ENCODE peak calls at places on chromosomes 3 and 15, in four cellular contexts. One of them, this sample, is unnamed.

GRCh38 chr3:146469206-146470017 is at the start of gene PLSCR2:
- DNase-seq in right atrium auricular region: peak
- DNase-seq in NCI-H1436 treated with DMSO at 0.1 percent for 48 hours: peak
- DNase-seq in iPS-NIHi11: peak
- DNase-seq in this sample: peak

GRCh38 chr3:158936530-158937113 is 134.8 kb downstream of the MFSD1 start:
- DNase-seq in NCI-H1436 treated with DMSO at 0.1 percent for 48 hours: no peak
- DNase-seq in right atrium auricular region: no peak
- DNase-seq in iPS-NIHi11: no peak
- DNase-seq in this sample: no peak

GRCh38 chr3:107112356-107112755 is 264.9 kb upstream of the CCDC54 start:
- DNase-seq in right atrium auricular region: no peak
- DNase-seq in NCI-H1436 treated with DMSO at 0.1 percent for 48 hours: no peak
- DNase-seq in iPS-NIHi11: no peak
- DNase-seq in this sample: no peak

GRCh38 chr3:107633327-107634141 is 110.8 kb downstream of the BBX start:
- DNase-seq in right atrium auricular region: no peak
- DNase-seq in iPS-NIHi11: no peak
- DNase-seq in NCI-H1436 treated with DMSO at 0.1 percent for 48 hours: no peak
- DNase-seq in this sample: no peak

GRCh38 chr3:131454501-131454900 is 48.3 kb downstream of the MRPL3 start:
- DNase-seq in iPS-NIHi11: no peak
- DNase-seq in NCI-H1436 treated with DMSO at 0.1 percent for 48 hours: no peak
- DNase-seq in right atrium auricular region: no peak
- DNase-seq in this sample: peak

GRCh38 chr15:63195257-63196023 is 6.0 kb downstream of the RAB8B start:
- DNase-seq in NCI-H1436 treated with DMSO at 0.1 percent for 48 hours: no peak
- DNase-seq in right atrium auricular region: peak
- DNase-seq in iPS-NIHi11: no peak
- DNase-seq in this sample: no peak

GRCh38 chr3:183515968-183516851 is 39.3 kb downstream of the KLHL6 start:
- DNase-seq in right atrium auricular region: no peak
- DNase-seq in NCI-H1436 treated with DMSO at 0.1 percent for 48 hours: no peak
- DNase-seq in iPS-NIHi11: no peak
- DNase-seq in this sample: no peak

GRCh38 chr15:44585633-44586032 is 48.7 kb downstream of the EIF3J start:
- DNase-seq in right atrium auricular region: no peak
- DNase-seq in NCI-H1436 treated with DMSO at 0.1 percent for 48 hours: no peak
- DNase-seq in iPS-NIHi11: no peak
- DNase-seq in this sample: no peak

GRCh38 chr3:162517110-162517509 is 1020.5 kb downstream of the OTOL1 start:
- DNase-seq in NCI-H1436 treated with DMSO at 0.1 percent for 48 hours: no peak
- DNase-seq in iPS-NIHi11: no peak
- DNase-seq in right atrium auricular region: no peak
- DNase-seq in this sample: no peak

GRCh38 chr15:40046721-40047412 is 7.9 kb upstream of the SRP14 start:
- DNase-seq in NCI-H1436 treated with DMSO at 0.1 percent for 48 hours: no peak
- DNase-seq in iPS-NIHi11: no peak
- DNase-seq in right atrium auricular region: peak
- DNase-seq in this sample: peak

GRCh38 chr3:101827211-101828174 is 21.8 kb upstream of the NFKBIZ start:
- DNase-seq in right atrium auricular region: peak
- DNase-seq in iPS-NIHi11: peak
- DNase-seq in NCI-H1436 treated with DMSO at 0.1 percent for 48 hours: peak
- DNase-seq in this sample: peak

GRCh38 chr3:31934018-31934417 is 47.0 kb downstream of the OSBPL10 start:
- DNase-seq in right atrium auricular region: no peak
- DNase-seq in iPS-NIHi11: no peak
- DNase-seq in NCI-H1436 treated with DMSO at 0.1 percent for 48 hours: no peak
- DNase-seq in this sample: no peak

GRCh38 chr15:78065284-78065872 is 12.1 kb downstream of the TBC1D2B start:
- DNase-seq in right atrium auricular region: peak
- DNase-seq in iPS-NIHi11: no peak
- DNase-seq in NCI-H1436 treated with DMSO at 0.1 percent for 48 hours: no peak
- DNase-seq in this sample: peak

GRCh38 chr3:189041482-189042090 is 130.2 kb upstream of the TPRG1 start:
- DNase-seq in NCI-H1436 treated with DMSO at 0.1 percent for 48 hours: peak
- DNase-seq in iPS-NIHi11: peak
- DNase-seq in right atrium auricular region: no peak
- DNase-seq in this sample: peak

GRCh38 chr3:38003371-38003816 is 12.8 kb downstream of the VILL start:
- DNase-seq in right atrium auricular region: peak
- DNase-seq in NCI-H1436 treated with DMSO at 0.1 percent for 48 hours: no peak
- DNase-seq in iPS-NIHi11: peak
- DNase-seq in this sample: peak

GRCh38 chr15:101237161-101237775 is 14.6 kb downstream of the CHSY1 start:
- DNase-seq in NCI-H1436 treated with DMSO at 0.1 percent for 48 hours: no peak
- DNase-seq in iPS-NIHi11: no peak
- DNase-seq in right atrium auricular region: no peak
- DNase-seq in this sample: no peak

GRCh38 chr3:22284559-22284958 is 533.5 kb upstream of the ZNF385D start:
- DNase-seq in iPS-NIHi11: no peak
- DNase-seq in NCI-H1436 treated with DMSO at 0.1 percent for 48 hours: no peak
- DNase-seq in right atrium auricular region: no peak
- DNase-seq in this sample: peak

GRCh38 chr15:65231306-65231705 is 20.0 kb upstream of the CILP start:
- DNase-seq in NCI-H1436 treated with DMSO at 0.1 percent for 48 hours: no peak
- DNase-seq in iPS-NIHi11: no peak
- DNase-seq in right atrium auricular region: no peak
- DNase-seq in this sample: no peak

GRCh38 chr3:71400986-71401451 is 182.5 kb downstream of the FOXP1 start:
- DNase-seq in iPS-NIHi11: no peak
- DNase-seq in NCI-H1436 treated with DMSO at 0.1 percent for 48 hours: no peak
- DNase-seq in right atrium auricular region: no peak
- DNase-seq in this sample: no peak

GRCh38 chr3:12750658-12751071 is 8.4 kb downstream of the TMEM40 start:
- DNase-seq in NCI-H1436 treated with DMSO at 0.1 percent for 48 hours: no peak
- DNase-seq in iPS-NIHi11: no peak
- DNase-seq in right atrium auricular region: no peak
- DNase-seq in this sample: peak

GRCh38 chr15:78241017-78241416 is 6.7 kb upstream of the ACSBG1 start:
- DNase-seq in iPS-NIHi11: peak
- DNase-seq in right atrium auricular region: peak
- DNase-seq in NCI-H1436 treated with DMSO at 0.1 percent for 48 hours: no peak
- DNase-seq in this sample: peak

GRCh38 chr3:72097053-72097452 is 312.1 kb upstream of the PROK2 start:
- DNase-seq in iPS-NIHi11: no peak
- DNase-seq in NCI-H1436 treated with DMSO at 0.1 percent for 48 hours: no peak
- DNase-seq in right atrium auricular region: no peak
- DNase-seq in this sample: no peak

GRCh38 chr3:55885721-55886120 is 398.6 kb upstream of the WNT5A start:
- DNase-seq in NCI-H1436 treated with DMSO at 0.1 percent for 48 hours: no peak
- DNase-seq in iPS-NIHi11: peak
- DNase-seq in right atrium auricular region: no peak
- DNase-seq in this sample: peak

GRCh38 chr3:156150434-156151066 is 30.2 kb downstream of the KCNAB1 start:
- DNase-seq in iPS-NIHi11: peak
- DNase-seq in NCI-H1436 treated with DMSO at 0.1 percent for 48 hours: peak
- DNase-seq in right atrium auricular region: peak
- DNase-seq in this sample: peak

GRCh38 chr3:182711261-182711683 is 82.0 kb upstream of the ATP11B start:
- DNase-seq in right atrium auricular region: no peak
- DNase-seq in NCI-H1436 treated with DMSO at 0.1 percent for 48 hours: no peak
- DNase-seq in iPS-NIHi11: no peak
- DNase-seq in this sample: no peak

GRCh38 chr3:76872999-76873398 is 166.9 kb upstream of the ROBO2 start:
- DNase-seq in NCI-H1436 treated with DMSO at 0.1 percent for 48 hours: no peak
- DNase-seq in right atrium auricular region: no peak
- DNase-seq in iPS-NIHi11: no peak
- DNase-seq in this sample: no peak

GRCh38 chr3:190697901-190698300 is 164.6 kb downstream of the GMNC start:
- DNase-seq in right atrium auricular region: no peak
- DNase-seq in iPS-NIHi11: no peak
- DNase-seq in NCI-H1436 treated with DMSO at 0.1 percent for 48 hours: no peak
- DNase-seq in this sample: peak

GRCh38 chr15:45179221-45179985 is 8.4 kb downstream of the SHF start:
- DNase-seq in iPS-NIHi11: peak
- DNase-seq in right atrium auricular region: no peak
- DNase-seq in NCI-H1436 treated with DMSO at 0.1 percent for 48 hours: no peak
- DNase-seq in this sample: peak

GRCh38 chr3:183631715-183632114 is 3.7 kb upstream of the KLHL24 start:
- DNase-seq in right atrium auricular region: no peak
- DNase-seq in iPS-NIHi11: no peak
- DNase-seq in NCI-H1436 treated with DMSO at 0.1 percent for 48 hours: no peak
- DNase-seq in this sample: no peak

GRCh38 chr3:1269808-1270207 is 177.0 kb downstream of the CNTN6 start:
- DNase-seq in right atrium auricular region: no peak
- DNase-seq in iPS-NIHi11: no peak
- DNase-seq in NCI-H1436 treated with DMSO at 0.1 percent for 48 hours: no peak
- DNase-seq in this sample: no peak

GRCh38 chr15:43266834-43267233 is at the start of gene TGM5:
- DNase-seq in NCI-H1436 treated with DMSO at 0.1 percent for 48 hours: no peak
- DNase-seq in iPS-NIHi11: no peak
- DNase-seq in right atrium auricular region: peak
- DNase-seq in this sample: no peak

GRCh38 chr3:49671291-49672288 is 2.6 kb upstream of the APEH start:
- DNase-seq in right atrium auricular region: no peak
- DNase-seq in NCI-H1436 treated with DMSO at 0.1 percent for 48 hours: no peak
- DNase-seq in iPS-NIHi11: peak
- DNase-seq in this sample: peak

GRCh38 chr15:74773731-74774252 is 8.1 kb upstream of the CSK start:
- DNase-seq in iPS-NIHi11: peak
- DNase-seq in NCI-H1436 treated with DMSO at 0.1 percent for 48 hours: no peak
- DNase-seq in right atrium auricular region: no peak
- DNase-seq in this sample: peak

GRCh38 chr3:123791417-123791816 is 92.7 kb downstream of the MYLK start:
- DNase-seq in iPS-NIHi11: no peak
- DNase-seq in NCI-H1436 treated with DMSO at 0.1 percent for 48 hours: no peak
- DNase-seq in right atrium auricular region: no peak
- DNase-seq in this sample: no peak

GRCh38 chr3:147411777-147412176 is 2.6 kb downstream of the ZIC1 start:
- DNase-seq in NCI-H1436 treated with DMSO at 0.1 percent for 48 hours: no peak
- DNase-seq in iPS-NIHi11: no peak
- DNase-seq in right atrium auricular region: no peak
- DNase-seq in this sample: no peak

This sample was measured in AG20443.